ENCODE peak calls at places on chromosomes 13 and 19, in six cellular contexts. One of them, this sample, is unnamed.

GRCh38 chr13:36369268-36370107 is 23.3 kb upstream of the SPART start:
- DNase-seq in foreskin melanocyte: peak; percentile 73
- DNase-seq in cardiac muscle cell: no peak
- DNase-seq in CD4-positive, CD25-positive, alpha-beta regulatory T cell: no peak
- DNase-seq in T follicular helper cell: no peak
- DNase-seq in tibial artery: no peak
- DNase-seq in this sample: no peak

GRCh38 chr19:27780367-27781065 is 1432.4 kb downstream of the UQCRFS1 start:
- DNase-seq in foreskin melanocyte: no peak
- DNase-seq in CD4-positive, CD25-positive, alpha-beta regulatory T cell: no peak
- DNase-seq in tibial artery: no peak
- DNase-seq in cardiac muscle cell: no peak
- DNase-seq in T follicular helper cell: no peak
- DNase-seq in this sample: no peak

GRCh38 chr13:97255515-97255999 is 33.4 kb downstream of the MBNL2 start:
- DNase-seq in tibial artery: no peak
- DNase-seq in foreskin melanocyte: no peak
- DNase-seq in cardiac muscle cell: no peak
- DNase-seq in CD4-positive, CD25-positive, alpha-beta regulatory T cell: no peak
- DNase-seq in T follicular helper cell: no peak
- DNase-seq in this sample: no peak

GRCh38 chr19:33472696-33473624 is 48.6 kb downstream of the PEPD start:
- DNase-seq in T follicular helper cell: no peak
- DNase-seq in CD4-positive, CD25-positive, alpha-beta regulatory T cell: no peak
- DNase-seq in tibial artery: no peak
- DNase-seq in cardiac muscle cell: no peak
- DNase-seq in foreskin melanocyte: no peak
- DNase-seq in this sample: peak; percentile 83

GRCh38 chr13:41505209-41505835 is 48.0 kb downstream of the RGCC start:
- DNase-seq in T follicular helper cell: no peak
- DNase-seq in CD4-positive, CD25-positive, alpha-beta regulatory T cell: no peak
- DNase-seq in cardiac muscle cell: no peak
- DNase-seq in tibial artery: no peak
- DNase-seq in foreskin melanocyte: peak; percentile 38
- DNase-seq in this sample: no peak

GRCh38 chr19:4088975-4089374 is 22.3 kb upstream of the ZBTB7A start:
- DNase-seq in foreskin melanocyte: no peak
- DNase-seq in cardiac muscle cell: no peak
- DNase-seq in tibial artery: no peak
- DNase-seq in T follicular helper cell: no peak
- DNase-seq in CD4-positive, CD25-positive, alpha-beta regulatory T cell: no peak
- DNase-seq in this sample: no peak

GRCh38 chr13:80437212-80437611 is 96.3 kb upstream of the SPRY2 start:
- DNase-seq in cardiac muscle cell: no peak
- DNase-seq in foreskin melanocyte: no peak
- DNase-seq in T follicular helper cell: no peak
- DNase-seq in CD4-positive, CD25-positive, alpha-beta regulatory T cell: no peak
- DNase-seq in tibial artery: no peak
- DNase-seq in this sample: no peak

GRCh38 chr13:73168226-73168992 is 109.6 kb downstream of the KLF5 start:
- DNase-seq in cardiac muscle cell: no peak
- DNase-seq in tibial artery: no peak
- DNase-seq in foreskin melanocyte: no peak
- DNase-seq in CD4-positive, CD25-positive, alpha-beta regulatory T cell: no peak
- DNase-seq in T follicular helper cell: no peak
- DNase-seq in this sample: no peak

GRCh38 chr19:49907745-49908446 is 11.2 kb upstream of the IL4I1 start:
- DNase-seq in T follicular helper cell: no peak
- DNase-seq in tibial artery: no peak
- DNase-seq in foreskin melanocyte: no peak
- DNase-seq in CD4-positive, CD25-positive, alpha-beta regulatory T cell: no peak
- DNase-seq in cardiac muscle cell: no peak
- DNase-seq in this sample: no peak

GRCh38 chr19:19256072-19256969 is 16.8 kb downstream of the TM6SF2 start:
- DNase-seq in foreskin melanocyte: no peak
- DNase-seq in tibial artery: no peak
- DNase-seq in cardiac muscle cell: no peak
- DNase-seq in CD4-positive, CD25-positive, alpha-beta regulatory T cell: no peak
- DNase-seq in T follicular helper cell: no peak
- DNase-seq in this sample: no peak

This sample was measured in RWPE1.